ENCODE peak calls at places on chromosomes 3 and 15, in eight cellular contexts. J is NCI-H2081 treated with DMSO at 0.1 percent for 48 hours; Y is WTC11; P is activated T-helper 9 cell treated with anti-CD3 and anti-CD28 coated beads, Interleukin-2, amount 50 U/mL, for 16 hours; V is stimulated activated CD8-positive, alpha-beta memory T cell treated with anti-CD3 and anti-CD28 coated beads, Interleukin-2, amount 100 ng/mL, for 48 hours; N is occipital lobe; R is H9; B is tibial artery. Q is an unnamed sample.

GRCh38 chr3:150503402-150504099 is 42.7 kb downstream of the SERP1 start:
- DNase-seq in J (no peak), Y (peak), P (no peak), V (no peak), N (no peak), R (peak), B (no peak), Q (no peak)

GRCh38 chr3:183287301-183287971 is 34.4 kb downstream of the B3GNT5 start:
- DNase-seq in J (no peak), Y (no peak), P (no peak), V (no peak), N (no peak), R (no peak), B (peak), Q (no peak)

GRCh38 chr3:41318520-41318919 is 119.2 kb downstream of the CTNNB1 start:
- DNase-seq in J (no peak), Y (no peak), P (no peak), V (no peak), N (no peak), R (no peak), B (no peak), Q (no peak)

GRCh38 chr15:45373961-45374360 is 4.4 kb downstream of the GATM start:
- DNase-seq in J (no peak), Y (no peak), P (no peak), V (no peak), N (no peak), R (no peak), B (no peak), Q (no peak)

GRCh38 chr3:32376098-32376497 is 15.6 kb upstream of the CMTM7 start:
- DNase-seq in J (no peak), Y (no peak), P (no peak), V (no peak), N (no peak), R (no peak), B (no peak), Q (no peak)

GRCh38 chr3:129688310-129688895 is 81.9 kb upstream of the PLXND1 start:
- DNase-seq in J (peak), Y (peak), P (no peak), V (no peak), N (peak), R (peak), B (peak), Q (no peak)

GRCh38 chr15:70186152-70186551 is 88.4 kb upstream of the TLE3 start:
- DNase-seq in J (no peak), Y (no peak), P (no peak), V (no peak), N (no peak), R (no peak), B (no peak), Q (no peak)

GRCh38 chr3:25428003-25428861 is at the start of gene RARB:
- DNase-seq in J (peak), Y (peak), P (no peak), V (no peak), N (peak), R (peak), B (peak), Q (no peak)

GRCh38 chr15:68704496-68705021 is 116.1 kb downstream of the ANP32A start:
- DNase-seq in J (no peak), Y (no peak), P (no peak), V (no peak), N (no peak), R (no peak), B (peak), Q (no peak)

GRCh38 chr3:184525337-184526157 is 36.0 kb upstream of the EPHB3 start:
- DNase-seq in J (no peak), Y (peak), P (no peak), V (no peak), N (no peak), R (peak), B (no peak), Q (no peak)

GRCh38 chr15:49831206-49831965 is 210.5 kb downstream of the DTWD1 start:
- DNase-seq in J (no peak), Y (no peak), P (no peak), V (no peak), N (no peak), R (no peak), B (peak), Q (no peak)

GRCh38 chr3:99848433-99848832 is 30.8 kb downstream of the CMSS1 start:
- DNase-seq in J (no peak), Y (no peak), P (no peak), V (no peak), N (no peak), R (no peak), B (no peak), Q (no peak)

GRCh38 chr3:172869797-172870518 is 119.4 kb downstream of the ECT2 start:
- DNase-seq in J (no peak), Y (no peak), P (no peak), V (no peak), N (no peak), R (no peak), B (no peak), Q (no peak)

GRCh38 chr3:88220126-88220525 is 70.4 kb downstream of the C3orf38 start:
- DNase-seq in J (no peak), Y (no peak), P (no peak), V (no peak), N (no peak), R (no peak), B (no peak), Q (no peak)

GRCh38 chr15:58608129-58608590 is 141.3 kb downstream of the ADAM10 start:
- DNase-seq in J (no peak), Y (no peak), P (no peak), V (no peak), N (no peak), R (no peak), B (no peak), Q (no peak)

GRCh38 chr15:56759450-56759845 is 26.1 kb upstream of the ZNF280D start:
- DNase-seq in J (no peak), Y (no peak), P (no peak), V (no peak), N (no peak), R (no peak), B (peak), Q (no peak)

Q was measured in GM18507.